ENCODE peak calls at places on chromosomes 7 and 10, in six cellular contexts. T is A172, D is SHP77 treated with DMSO at 0.1 percent for 48 hours, C is LNCaP clone FGC, S is fibroblast of the conjunctiva, G is GM23248. Y is an unnamed sample.

GRCh38 chr10:14623931-14624330 is 150.8 kb downstream of the FAM107B start:
- DNase-seq in T (no peak), D (peak), C (no peak), S (no peak), G (no peak), Y (no peak)

GRCh38 chr7:150325901-150326300 is 2.6 kb upstream of the ACTR3C start:
- DNase-seq in T (no peak), D (no peak), C (no peak), S (no peak), G (no peak), Y (no peak)

GRCh38 chr10:37552881-37553280 is 304.5 kb downstream of the ZNF248 start:
- DNase-seq in T (no peak), D (no peak), C (no peak), S (no peak), G (no peak), Y (no peak)

GRCh38 chr7:158166386-158167340 is 421.0 kb downstream of the PTPRN2 start:
- DNase-seq in T (no peak), D (no peak), C (no peak), S (no peak), G (no peak), Y (no peak)

GRCh38 chr10:109480836-109481235 is 442.5 kb downstream of the XPNPEP1 start:
- DNase-seq in T (no peak), D (no peak), C (no peak), S (no peak), G (peak), Y (no peak)

GRCh38 chr7:17075601-17076000 is 193.8 kb upstream of the AGR3 start:
- DNase-seq in T (no peak), D (no peak), C (no peak), S (no peak), G (peak), Y (peak)

GRCh38 chr7:27802977-27803376 is 63.0 kb downstream of the TAX1BP1 start:
- DNase-seq in T (no peak), D (no peak), C (no peak), S (peak), G (peak), Y (no peak)

GRCh38 chr7:45112648-45113047 is 1.2 kb upstream of the TBRG4 start:
- DNase-seq in T (peak), D (no peak), C (no peak), S (no peak), G (peak), Y (peak)

GRCh38 chr10:125152646-125153368 is 7.6 kb downstream of the CTBP2 start:
- DNase-seq in T (no peak), D (no peak), C (no peak), S (no peak), G (peak), Y (no peak)

GRCh38 chr7:114853189-114853588 is 68.7 kb upstream of the MDFIC start:
- DNase-seq in T (no peak), D (no peak), C (no peak), S (no peak), G (no peak), Y (no peak)

GRCh38 chr7:121306565-121306964 is 22.2 kb upstream of the WNT16 start:
- DNase-seq in T (no peak), D (no peak), C (no peak), S (no peak), G (peak), Y (no peak)

GRCh38 chr10:130455791-130456190 is 319.6 kb downstream of the GLRX3 start:
- DNase-seq in T (no peak), D (no peak), C (no peak), S (no peak), G (no peak), Y (no peak)

GRCh38 chr7:22231806-22232205 is 125.1 kb downstream of the RAPGEF5 start:
- DNase-seq in T (no peak), D (no peak), C (no peak), S (no peak), G (no peak), Y (no peak)

Y was measured in IMR-90.